ENCODE peak calls at places on chromosomes 6 and 20, in ten cellular contexts. X is stimulated activated CD4-positive, alpha-beta T cell treated with anti-CD3 and anti-CD28 coated beads, Interleukin-15, amount 100 ng/mL, for 1 hour; D is GM20000; I is aorta; N is iris pigment epithelial cell; K is AG08396; R is astrocyte; V is Calu3; H is LoVo; Y is amygdala. W is an unnamed sample.

GRCh38 chr6:116253505-116254296 is at the start of gene TSPYL4:
- DNase-seq in X (peak), D (peak), I (peak), N (peak), K (peak), R (peak), V (peak), H (peak), Y (peak), W (no peak)

GRCh38 chr6:73713426-73714147 is 17.6 kb downstream of the CD109 start:
- DNase-seq in X (no peak), D (no peak), I (no peak), N (no peak), K (no peak), R (no peak), V (no peak), H (no peak), Y (no peak), W (no peak)

GRCh38 chr6:128339635-128340436 is 180.6 kb downstream of the PTPRK start:
- DNase-seq in X (no peak), D (no peak), I (no peak), N (peak), K (no peak), R (peak), V (no peak), H (no peak), Y (no peak), W (no peak)

GRCh38 chr6:110158479-110158878 is 21.0 kb downstream of the WASF1 start:
- DNase-seq in X (no peak), D (no peak), I (no peak), N (peak), K (no peak), R (no peak), V (no peak), H (no peak), Y (no peak), W (no peak)

GRCh38 chr6:169452117-169452868 is 198.6 kb upstream of the THBS2 start:
- DNase-seq in X (no peak), D (no peak), I (peak), N (peak), K (peak), R (peak), V (peak), H (peak), Y (peak), W (no peak)

GRCh38 chr6:43770417-43771209 is 602 bp downstream of the VEGFA start:
- DNase-seq in X (peak), D (peak), I (peak), N (peak), K (peak), R (peak), V (peak), H (peak), Y (peak), W (no peak)

GRCh38 chr20:25624500-25624939 is 706 bp upstream of the NANP start:
- DNase-seq in X (no peak), D (no peak), I (no peak), N (no peak), K (no peak), R (no peak), V (no peak), H (no peak), Y (no peak), W (no peak)

GRCh38 chr6:11093065-11093590 is 506 bp upstream of the SMIM13 start:
- DNase-seq in X (no peak), D (peak), I (no peak), N (peak), K (peak), R (peak), V (no peak), H (peak), Y (peak), W (no peak)

GRCh38 chr6:144736763-144737162 is 451.6 kb downstream of the UTRN start:
- DNase-seq in X (no peak), D (no peak), I (no peak), N (no peak), K (no peak), R (no peak), V (no peak), H (no peak), Y (no peak), W (no peak)

GRCh38 chr6:11146117-11146826 is 34.7 kb upstream of the ERVFRD-1 start:
- DNase-seq in X (no peak), D (no peak), I (no peak), N (no peak), K (no peak), R (no peak), V (no peak), H (no peak), Y (no peak), W (no peak)

GRCh38 chr6:159250633-159251032 is 81.4 kb downstream of the FNDC1 start:
- DNase-seq in X (no peak), D (no peak), I (no peak), N (no peak), K (no peak), R (no peak), V (no peak), H (no peak), Y (no peak), W (no peak)

GRCh38 chr6:55874309-55874708 is 1.1 kb downstream of the BMP5 start:
- DNase-seq in X (no peak), D (no peak), I (no peak), N (no peak), K (no peak), R (no peak), V (no peak), H (no peak), Y (no peak), W (no peak)